ENCODE peak calls at places on chromosome 11, in eight cellular contexts. One of them, this sample, is unnamed.

GRCh38 chr11:75035911-75036536 is 47.3 kb downstream of the NEU3 start:
- DNase-seq in BJ: no peak
- DNase-seq in suprapubic skin: no peak
- DNase-seq in transverse colon: peak
- DNase-seq in mammary epithelial cell: peak
- DNase-seq in IMR-90: no peak
- DNase-seq in heart right ventricle: no peak
- DNase-seq in heart left ventricle: no peak
- DNase-seq in this sample: no peak

GRCh38 chr11:70220920-70221319 is 17.8 kb downstream of the FADD start:
- DNase-seq in suprapubic skin: no peak
- DNase-seq in transverse colon: no peak
- DNase-seq in IMR-90: peak
- DNase-seq in mammary epithelial cell: no peak
- DNase-seq in BJ: no peak
- DNase-seq in heart left ventricle: no peak
- DNase-seq in heart right ventricle: no peak
- DNase-seq in this sample: peak

GRCh38 chr11:46363031-46363407 is 15.8 kb downstream of the DGKZ start:
- DNase-seq in heart right ventricle: peak
- DNase-seq in transverse colon: no peak
- DNase-seq in IMR-90: peak
- DNase-seq in BJ: no peak
- DNase-seq in heart left ventricle: peak
- DNase-seq in mammary epithelial cell: peak
- DNase-seq in suprapubic skin: no peak
- DNase-seq in this sample: peak

GRCh38 chr11:127074151-127074761 is 73.7 kb upstream of the KIRREL3 start:
- DNase-seq in heart left ventricle: no peak
- DNase-seq in IMR-90: peak
- DNase-seq in transverse colon: peak
- DNase-seq in suprapubic skin: no peak
- DNase-seq in heart right ventricle: no peak
- DNase-seq in BJ: peak
- DNase-seq in mammary epithelial cell: peak
- DNase-seq in this sample: peak

GRCh38 chr11:10592331-10592730 is 23.9 kb upstream of the LYVE1 start:
- DNase-seq in BJ: peak
- DNase-seq in IMR-90: peak
- DNase-seq in mammary epithelial cell: peak
- DNase-seq in heart right ventricle: no peak
- DNase-seq in heart left ventricle: no peak
- DNase-seq in suprapubic skin: no peak
- DNase-seq in transverse colon: no peak
- DNase-seq in this sample: peak

GRCh38 chr11:111792314-111792713 is 26.1 kb upstream of the PPP2R1B start:
- DNase-seq in heart left ventricle: no peak
- DNase-seq in transverse colon: no peak
- DNase-seq in BJ: no peak
- DNase-seq in suprapubic skin: no peak
- DNase-seq in mammary epithelial cell: no peak
- DNase-seq in heart right ventricle: no peak
- DNase-seq in IMR-90: no peak
- DNase-seq in this sample: no peak

GRCh38 chr11:16096336-16096735 is 260.0 kb downstream of the SOX6 start:
- DNase-seq in IMR-90: peak
- DNase-seq in mammary epithelial cell: no peak
- DNase-seq in BJ: no peak
- DNase-seq in heart left ventricle: no peak
- DNase-seq in transverse colon: no peak
- DNase-seq in heart right ventricle: no peak
- DNase-seq in suprapubic skin: no peak
- DNase-seq in this sample: peak

GRCh38 chr11:68053981-68054812 is 15.4 kb downstream of the TCIRG1 start:
- DNase-seq in transverse colon: no peak
- DNase-seq in BJ: no peak
- DNase-seq in suprapubic skin: peak
- DNase-seq in IMR-90: no peak
- DNase-seq in mammary epithelial cell: no peak
- DNase-seq in heart right ventricle: no peak
- DNase-seq in heart left ventricle: no peak
- DNase-seq in this sample: no peak

GRCh38 chr11:15629690-15630321 is 515.1 kb downstream of the INSC start:
- DNase-seq in suprapubic skin: no peak
- DNase-seq in heart left ventricle: no peak
- DNase-seq in BJ: no peak
- DNase-seq in heart right ventricle: no peak
- DNase-seq in mammary epithelial cell: peak
- DNase-seq in IMR-90: no peak
- DNase-seq in transverse colon: peak
- DNase-seq in this sample: no peak

GRCh38 chr11:9176550-9176949 is 85.2 kb upstream of the SCUBE2 start:
- DNase-seq in heart left ventricle: no peak
- DNase-seq in transverse colon: no peak
- DNase-seq in BJ: no peak
- DNase-seq in heart right ventricle: no peak
- DNase-seq in mammary epithelial cell: peak
- DNase-seq in IMR-90: peak
- DNase-seq in suprapubic skin: no peak
- DNase-seq in this sample: no peak

GRCh38 chr11:128779036-128779435 is 85.2 kb downstream of the FLI1 start:
- DNase-seq in transverse colon: no peak
- DNase-seq in BJ: peak
- DNase-seq in suprapubic skin: no peak
- DNase-seq in IMR-90: peak
- DNase-seq in heart left ventricle: no peak
- DNase-seq in heart right ventricle: no peak
- DNase-seq in mammary epithelial cell: no peak
- DNase-seq in this sample: peak

GRCh38 chr11:19890308-19890707 is 177.7 kb downstream of the NAV2 start:
- DNase-seq in transverse colon: no peak
- DNase-seq in heart left ventricle: no peak
- DNase-seq in IMR-90: peak
- DNase-seq in heart right ventricle: no peak
- DNase-seq in suprapubic skin: no peak
- DNase-seq in BJ: peak
- DNase-seq in mammary epithelial cell: peak
- DNase-seq in this sample: peak

GRCh38 chr11:75422248-75423231 is 10.5 kb downstream of the KLHL35 start:
- DNase-seq in heart left ventricle: no peak
- DNase-seq in transverse colon: peak
- DNase-seq in mammary epithelial cell: no peak
- DNase-seq in BJ: no peak
- DNase-seq in suprapubic skin: no peak
- DNase-seq in IMR-90: peak
- DNase-seq in heart right ventricle: no peak
- DNase-seq in this sample: no peak

DNA sequence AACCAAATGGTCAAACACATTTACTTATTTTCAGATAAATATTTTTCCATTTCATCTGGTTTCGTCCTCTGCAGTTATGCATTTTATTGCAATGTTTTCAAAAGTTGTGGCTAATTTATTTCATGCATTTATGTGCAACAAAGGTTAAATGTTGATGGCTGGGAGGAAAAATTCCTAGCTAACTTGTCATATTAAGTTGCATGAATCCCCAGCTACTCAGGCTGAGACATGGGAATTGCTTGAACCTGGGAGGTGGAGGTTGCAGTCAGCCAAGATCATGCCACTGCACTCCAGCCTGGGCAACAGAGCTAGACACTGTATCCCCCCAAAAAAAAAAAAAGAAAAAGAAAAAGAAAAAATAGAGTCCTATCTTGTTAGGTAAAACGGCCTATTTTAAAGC is 1862.4 kb upstream of the RAG2 start:
- DNase-seq in heart right ventricle: no peak
- DNase-seq in suprapubic skin: no peak
- DNase-seq in heart left ventricle: no peak
- DNase-seq in IMR-90: peak
- DNase-seq in mammary epithelial cell: peak
- DNase-seq in transverse colon: no peak
- DNase-seq in BJ: no peak
- DNase-seq in this sample: peak
- H3K4me3 ChIP-seq in heart right ventricle: no peak
- H3K4me3 ChIP-seq in suprapubic skin: no peak
- H3K4me3 ChIP-seq in heart left ventricle: no peak
- H3K4me3 ChIP-seq in IMR-90: no peak
- H3K4me3 ChIP-seq in mammary epithelial cell: no peak
- H3K4me3 ChIP-seq in transverse colon: no peak
- H3K4me3 ChIP-seq in BJ: no peak
- H3K4me3 ChIP-seq in this sample: no peak

DNA sequence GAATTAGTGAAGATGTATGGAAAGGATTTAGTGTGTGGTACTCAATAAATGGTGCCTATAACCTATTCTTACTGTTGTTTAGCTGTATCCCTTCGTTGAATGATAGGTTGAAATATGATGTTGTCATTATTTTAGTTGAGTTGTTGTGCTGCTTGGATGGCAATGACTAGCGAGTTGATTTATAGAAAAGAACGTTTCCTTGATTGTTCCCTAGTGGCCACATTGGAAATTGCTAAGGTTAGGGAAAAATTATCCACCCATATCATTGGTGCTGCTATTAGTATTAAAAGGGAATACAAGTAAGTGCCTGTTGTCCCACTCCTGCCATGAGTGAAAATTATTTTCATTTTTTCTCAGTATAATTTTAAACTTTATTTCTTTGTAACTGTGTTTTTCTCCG is 14.5 kb downstream of the EMSY start:
- DNase-seq in BJ: no peak
- DNase-seq in mammary epithelial cell: peak
- DNase-seq in heart left ventricle: no peak
- DNase-seq in heart right ventricle: no peak
- DNase-seq in suprapubic skin: no peak
- DNase-seq in IMR-90: no peak
- DNase-seq in transverse colon: no peak
- DNase-seq in this sample: peak
- TF ChIP-seq CTCF in BJ: peak
- TF ChIP-seq CTCF in mammary epithelial cell: peak
- TF ChIP-seq CTCF in heart left ventricle: no peak
- TF ChIP-seq CTCF in heart right ventricle: peak
- TF ChIP-seq CTCF in suprapubic skin: no peak
- TF ChIP-seq CTCF in IMR-90: peak
- TF ChIP-seq CTCF in transverse colon: peak
- TF ChIP-seq CTCF in this sample: peak

GRCh38 chr11:27467181-27467913 is 5.2 kb downstream of the LGR4 start:
- DNase-seq in heart right ventricle: no peak
- DNase-seq in BJ: no peak
- DNase-seq in heart left ventricle: no peak
- DNase-seq in mammary epithelial cell: no peak
- DNase-seq in suprapubic skin: no peak
- DNase-seq in IMR-90: no peak
- DNase-seq in transverse colon: no peak
- DNase-seq in this sample: no peak

GRCh38 chr11:27465629-27466028 is 7.0 kb downstream of the LGR4 start:
- DNase-seq in IMR-90: no peak
- DNase-seq in heart left ventricle: no peak
- DNase-seq in mammary epithelial cell: no peak
- DNase-seq in suprapubic skin: no peak
- DNase-seq in heart right ventricle: no peak
- DNase-seq in BJ: no peak
- DNase-seq in transverse colon: no peak
- DNase-seq in this sample: no peak

GRCh38 chr11:27464155-27464759 is 8.3 kb downstream of the LGR4 start:
- DNase-seq in heart left ventricle: no peak
- DNase-seq in mammary epithelial cell: peak
- DNase-seq in suprapubic skin: no peak
- DNase-seq in heart right ventricle: no peak
- DNase-seq in IMR-90: peak
- DNase-seq in BJ: no peak
- DNase-seq in transverse colon: no peak
- DNase-seq in this sample: peak

GRCh38 chr11:27468209-27468608 is 4.4 kb downstream of the LGR4 start:
- DNase-seq in transverse colon: no peak
- DNase-seq in heart right ventricle: no peak
- DNase-seq in IMR-90: peak
- DNase-seq in BJ: peak
- DNase-seq in heart left ventricle: no peak
- DNase-seq in suprapubic skin: no peak
- DNase-seq in mammary epithelial cell: peak
- DNase-seq in this sample: peak

DNA sequence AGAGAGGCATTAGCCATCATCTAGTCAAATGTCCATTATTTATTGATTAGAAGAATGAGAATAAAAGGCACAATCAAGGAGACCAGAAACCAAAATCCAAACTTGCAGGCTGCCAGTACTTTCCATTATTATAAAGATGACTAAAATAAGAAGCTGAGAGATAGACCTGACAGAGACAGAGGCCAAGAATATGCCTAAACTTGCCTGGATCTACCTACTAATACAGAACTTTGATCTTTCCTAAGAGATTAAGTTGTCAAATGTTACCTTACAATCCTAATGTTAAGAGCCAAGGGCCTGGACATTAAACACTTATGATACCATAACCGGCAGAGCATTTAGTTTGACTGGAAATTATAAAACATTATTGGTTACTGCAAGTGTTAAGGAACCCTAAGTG is 6.2 kb downstream of the LGR4 start:
- DNase-seq in suprapubic skin: no peak
- DNase-seq in IMR-90: no peak
- DNase-seq in mammary epithelial cell: peak
- DNase-seq in heart left ventricle: no peak
- DNase-seq in BJ: no peak
- DNase-seq in heart right ventricle: no peak
- DNase-seq in transverse colon: no peak
- DNase-seq in this sample: no peak
- H3K4me3 ChIP-seq in suprapubic skin: no peak
- H3K4me3 ChIP-seq in IMR-90: no peak
- H3K4me3 ChIP-seq in mammary epithelial cell: peak
- H3K4me3 ChIP-seq in heart left ventricle: no peak
- H3K4me3 ChIP-seq in BJ: no peak
- H3K4me3 ChIP-seq in heart right ventricle: no peak
- H3K4me3 ChIP-seq in transverse colon: no peak
- H3K4me3 ChIP-seq in this sample: no peak

GRCh38 chr11:62394825-62395538 is 23.9 kb upstream of the SCGB1A1 start:
- DNase-seq in mammary epithelial cell: peak
- DNase-seq in heart left ventricle: peak
- DNase-seq in suprapubic skin: peak
- DNase-seq in BJ: peak
- DNase-seq in transverse colon: peak
- DNase-seq in heart right ventricle: peak
- DNase-seq in IMR-90: peak
- DNase-seq in this sample: peak

GRCh38 chr11:62391642-62392425 is 27.0 kb upstream of the SCGB1A1 start:
- DNase-seq in transverse colon: no peak
- DNase-seq in heart right ventricle: no peak
- DNase-seq in BJ: no peak
- DNase-seq in mammary epithelial cell: no peak
- DNase-seq in heart left ventricle: no peak
- DNase-seq in suprapubic skin: no peak
- DNase-seq in IMR-90: no peak
- DNase-seq in this sample: no peak

GRCh38 chr11:62393735-62394134 is 25.1 kb upstream of the SCGB1A1 start:
- DNase-seq in mammary epithelial cell: no peak
- DNase-seq in heart left ventricle: no peak
- DNase-seq in transverse colon: no peak
- DNase-seq in BJ: no peak
- DNase-seq in IMR-90: no peak
- DNase-seq in suprapubic skin: no peak
- DNase-seq in heart right ventricle: no peak
- DNase-seq in this sample: no peak

GRCh38 chr11:62392506-62392905 is 26.3 kb upstream of the SCGB1A1 start:
- DNase-seq in heart left ventricle: no peak
- DNase-seq in transverse colon: no peak
- DNase-seq in BJ: no peak
- DNase-seq in IMR-90: no peak
- DNase-seq in heart right ventricle: no peak
- DNase-seq in suprapubic skin: no peak
- DNase-seq in mammary epithelial cell: no peak
- DNase-seq in this sample: no peak

GRCh38 chr11:62392944-62393628 is 25.7 kb upstream of the SCGB1A1 start:
- DNase-seq in heart left ventricle: no peak
- DNase-seq in heart right ventricle: no peak
- DNase-seq in BJ: no peak
- DNase-seq in suprapubic skin: no peak
- DNase-seq in transverse colon: no peak
- DNase-seq in IMR-90: no peak
- DNase-seq in mammary epithelial cell: peak
- DNase-seq in this sample: no peak
- TF ChIP-seq CTCF in heart left ventricle: no peak
- TF ChIP-seq CTCF in heart right ventricle: no peak
- TF ChIP-seq CTCF in BJ: no peak
- TF ChIP-seq CTCF in suprapubic skin: no peak
- TF ChIP-seq CTCF in transverse colon: no peak
- TF ChIP-seq CTCF in IMR-90: no peak
- TF ChIP-seq CTCF in mammary epithelial cell: peak
- TF ChIP-seq CTCF in this sample: peak

This sample was measured in cardiac fibroblast.